ENCODE peak calls at places on chromosomes 3 and 15, in five cellular contexts. One of them, this sample, is unnamed.

GRCh38 chr15:95591270-95591669 is 739.2 kb upstream of the NR2F2 start:
- DNase-seq in A549: no peak
- DNase-seq in Calu3: no peak
- DNase-seq in suprapubic skin: no peak
- DNase-seq in epithelial cell of esophagus: no peak
- DNase-seq in this sample: no peak

GRCh38 chr3:66554178-66554577 is 53.4 kb upstream of the LRIG1 start:
- DNase-seq in A549: no peak
- DNase-seq in Calu3: no peak
- DNase-seq in suprapubic skin: no peak
- DNase-seq in epithelial cell of esophagus: peak; percentile 11
- DNase-seq in this sample: no peak

GRCh38 chr15:94029495-94029894 is 201.9 kb upstream of the MCTP2 start:
- DNase-seq in A549: no peak
- DNase-seq in Calu3: no peak
- DNase-seq in suprapubic skin: no peak
- DNase-seq in epithelial cell of esophagus: peak; percentile 41
- DNase-seq in this sample: no peak

GRCh38 chr3:56303508-56303907 is 164.8 kb downstream of the ERC2 start:
- DNase-seq in A549: no peak
- DNase-seq in Calu3: peak; percentile 24
- DNase-seq in suprapubic skin: no peak
- DNase-seq in epithelial cell of esophagus: peak; percentile 27
- DNase-seq in this sample: no peak

GRCh38 chr3:15815696-15816095 is 17.9 kb upstream of the ANKRD28 start:
- DNase-seq in A549: peak; percentile 21
- DNase-seq in Calu3: no peak
- DNase-seq in suprapubic skin: no peak
- DNase-seq in epithelial cell of esophagus: peak; percentile 72
- DNase-seq in this sample: no peak

GRCh38 chr3:35760147-35760546 is 120.8 kb downstream of the ARPP21 start:
- DNase-seq in A549: no peak
- DNase-seq in Calu3: no peak
- DNase-seq in suprapubic skin: no peak
- DNase-seq in epithelial cell of esophagus: no peak
- DNase-seq in this sample: no peak

GRCh38 chr3:180267202-180267843 is 230.6 kb upstream of the PEX5L start:
- DNase-seq in A549: no peak
- DNase-seq in Calu3: no peak
- DNase-seq in suprapubic skin: no peak
- DNase-seq in epithelial cell of esophagus: no peak
- DNase-seq in this sample: no peak

GRCh38 chr3:151011427-151011826 is 38.9 kb upstream of the CLRN1 start:
- DNase-seq in A549: no peak
- DNase-seq in Calu3: no peak
- DNase-seq in suprapubic skin: no peak
- DNase-seq in epithelial cell of esophagus: peak; percentile 92
- DNase-seq in this sample: no peak

GRCh38 chr3:31244929-31245817 is 287.6 kb upstream of the STT3B start:
- DNase-seq in A549: no peak
- DNase-seq in Calu3: no peak
- DNase-seq in suprapubic skin: no peak
- DNase-seq in epithelial cell of esophagus: peak; percentile 11
- DNase-seq in this sample: no peak

GRCh38 chr15:68733666-68734065 is 87.0 kb downstream of the ANP32A start:
- DNase-seq in A549: no peak
- DNase-seq in Calu3: no peak
- DNase-seq in suprapubic skin: no peak
- DNase-seq in epithelial cell of esophagus: no peak
- DNase-seq in this sample: no peak

GRCh38 chr15:41918506-41919126 is 24.8 kb upstream of the SPTBN5 start:
- DNase-seq in A549: no peak
- DNase-seq in Calu3: no peak
- DNase-seq in suprapubic skin: no peak
- DNase-seq in epithelial cell of esophagus: no peak
- DNase-seq in this sample: no peak

GRCh38 chr3:4358273-4358672 is 55.1 kb downstream of the SETMAR start:
- DNase-seq in A549: no peak
- DNase-seq in Calu3: no peak
- DNase-seq in suprapubic skin: no peak
- DNase-seq in epithelial cell of esophagus: no peak
- DNase-seq in this sample: no peak

GRCh38 chr15:74272812-74273211 is 36.7 kb downstream of the CCDC33 start:
- DNase-seq in A549: no peak
- DNase-seq in Calu3: no peak
- DNase-seq in suprapubic skin: no peak
- DNase-seq in epithelial cell of esophagus: peak; percentile 43
- DNase-seq in this sample: no peak

GRCh38 chr3:53073553-53074365 is 27.9 kb upstream of the SFMBT1 start:
- DNase-seq in A549: no peak
- DNase-seq in Calu3: no peak
- DNase-seq in suprapubic skin: no peak
- DNase-seq in epithelial cell of esophagus: no peak
- DNase-seq in this sample: no peak

GRCh38 chr3:71673486-71673885 is 51.7 kb downstream of the EIF4E3 start:
- DNase-seq in A549: no peak
- DNase-seq in Calu3: no peak
- DNase-seq in suprapubic skin: no peak
- DNase-seq in epithelial cell of esophagus: peak; percentile 59
- DNase-seq in this sample: no peak

GRCh38 chr3:125767641-125768040 is 172.3 kb upstream of the OSBPL11 start:
- DNase-seq in A549: no peak
- DNase-seq in Calu3: no peak
- DNase-seq in suprapubic skin: no peak
- DNase-seq in epithelial cell of esophagus: no peak
- DNase-seq in this sample: no peak

GRCh38 chr3:53181024-53181371 is 20.0 kb downstream of the PRKCD start:
- DNase-seq in A549: no peak
- DNase-seq in Calu3: no peak
- DNase-seq in suprapubic skin: no peak
- DNase-seq in epithelial cell of esophagus: no peak
- DNase-seq in this sample: no peak

GRCh38 chr3:190595807-190596206 is 81.9 kb downstream of the IL1RAP start:
- DNase-seq in A549: no peak
- DNase-seq in Calu3: no peak
- DNase-seq in suprapubic skin: no peak
- DNase-seq in epithelial cell of esophagus: peak; percentile 41
- DNase-seq in this sample: no peak

GRCh38 chr15:70569139-70569717 is 194.1 kb downstream of the UACA start:
- DNase-seq in A549: peak; percentile 67
- DNase-seq in Calu3: peak; percentile 61
- DNase-seq in suprapubic skin: peak; percentile 23
- DNase-seq in epithelial cell of esophagus: peak; percentile 26
- DNase-seq in this sample: no peak

GRCh38 chr3:194344012-194344411 is 7.1 kb downstream of the CPN2 start:
- DNase-seq in A549: peak; percentile 86
- DNase-seq in Calu3: peak; percentile 94
- DNase-seq in suprapubic skin: no peak
- DNase-seq in epithelial cell of esophagus: peak; percentile 70
- DNase-seq in this sample: peak; percentile 83

GRCh38 chr3:190183121-190183520 is 62.4 kb upstream of the P3H2 start:
- DNase-seq in A549: peak; percentile 44
- DNase-seq in Calu3: no peak
- DNase-seq in suprapubic skin: no peak
- DNase-seq in epithelial cell of esophagus: peak; percentile 71
- DNase-seq in this sample: no peak

GRCh38 chr3:178562869-178563232 is 26.6 kb downstream of the KCNMB2 start:
- DNase-seq in A549: no peak
- DNase-seq in Calu3: no peak
- DNase-seq in suprapubic skin: no peak
- DNase-seq in epithelial cell of esophagus: no peak
- DNase-seq in this sample: no peak

GRCh38 chr15:71199384-71200351 is 84.4 kb downstream of the THSD4 start:
- DNase-seq in A549: no peak
- DNase-seq in Calu3: no peak
- DNase-seq in suprapubic skin: no peak
- DNase-seq in epithelial cell of esophagus: no peak
- DNase-seq in this sample: no peak

GRCh38 chr3:127722928-127723603 is 50.3 kb downstream of the ABTB1 start:
- DNase-seq in A549: no peak
- DNase-seq in Calu3: no peak
- DNase-seq in suprapubic skin: no peak
- DNase-seq in epithelial cell of esophagus: no peak
- DNase-seq in this sample: no peak

GRCh38 chr15:19987389-19988048 is 554.1 kb downstream of the GOLGA6L6 start:
- DNase-seq in A549: no peak
- DNase-seq in Calu3: no peak
- DNase-seq in suprapubic skin: no peak
- DNase-seq in epithelial cell of esophagus: no peak
- DNase-seq in this sample: no peak

GRCh38 chr15:69557340-69558137 is 104.9 kb downstream of the RPLP1 start:
- DNase-seq in A549: peak; percentile 91
- DNase-seq in Calu3: peak; percentile 67
- DNase-seq in suprapubic skin: no peak
- DNase-seq in epithelial cell of esophagus: peak; percentile 95
- DNase-seq in this sample: no peak

GRCh38 chr3:142958707-142959106 is 4.8 kb downstream of the PAQR9 start:
- DNase-seq in A549: peak; percentile 36
- DNase-seq in Calu3: peak; percentile 74
- DNase-seq in suprapubic skin: no peak
- DNase-seq in epithelial cell of esophagus: peak; percentile 98
- DNase-seq in this sample: no peak

GRCh38 chr3:49165771-49166751 is at the start of gene CCDC71:
- DNase-seq in A549: peak; percentile 62
- DNase-seq in Calu3: peak; percentile 67
- DNase-seq in suprapubic skin: no peak
- DNase-seq in epithelial cell of esophagus: peak; percentile 64
- DNase-seq in this sample: no peak

DNA sequence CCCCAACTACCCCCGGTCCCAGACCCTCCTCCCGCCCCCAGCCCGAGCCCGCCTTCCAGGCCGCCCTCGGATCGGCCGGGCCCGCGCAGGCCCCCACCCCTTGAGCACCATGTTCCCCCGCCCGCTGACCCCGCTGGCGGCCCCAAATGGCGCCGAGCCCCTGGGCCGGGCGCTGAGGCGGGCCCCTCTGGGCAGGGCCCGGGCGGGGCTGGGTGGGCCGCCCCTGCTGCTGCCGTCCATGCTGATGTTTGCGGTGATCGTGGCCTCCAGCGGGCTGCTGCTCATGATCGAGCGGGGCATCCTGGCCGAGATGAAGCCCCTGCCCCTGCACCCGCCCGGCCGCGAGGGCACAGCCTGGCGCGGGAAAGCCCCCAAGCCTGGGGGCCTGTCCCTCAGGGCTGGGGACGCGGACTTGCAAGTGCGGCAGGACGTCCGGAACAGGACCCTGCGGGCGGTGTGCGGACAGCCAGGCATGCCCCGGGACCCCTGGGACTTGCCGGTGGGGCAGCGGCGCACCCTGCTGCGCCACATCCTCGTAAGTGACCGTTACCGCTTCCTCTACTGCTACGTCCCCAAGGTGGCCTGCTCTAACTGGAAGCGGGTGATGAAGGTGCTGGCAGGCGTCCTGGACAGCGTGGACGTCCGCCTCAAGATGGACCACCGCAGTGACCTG is 457 bp downstream of the CHST14 start:
- DNase-seq in A549: no peak
- DNase-seq in Calu3: peak; percentile 1
- DNase-seq in suprapubic skin: no peak
- DNase-seq in epithelial cell of esophagus: no peak
- DNase-seq in this sample: no peak
- TF ChIP-seq CTCF in A549: no peak
- TF ChIP-seq CTCF in Calu3: no peak
- TF ChIP-seq CTCF in suprapubic skin: no peak
- TF ChIP-seq CTCF in epithelial cell of esophagus: no peak
- TF ChIP-seq CTCF in this sample: no peak

DNA sequence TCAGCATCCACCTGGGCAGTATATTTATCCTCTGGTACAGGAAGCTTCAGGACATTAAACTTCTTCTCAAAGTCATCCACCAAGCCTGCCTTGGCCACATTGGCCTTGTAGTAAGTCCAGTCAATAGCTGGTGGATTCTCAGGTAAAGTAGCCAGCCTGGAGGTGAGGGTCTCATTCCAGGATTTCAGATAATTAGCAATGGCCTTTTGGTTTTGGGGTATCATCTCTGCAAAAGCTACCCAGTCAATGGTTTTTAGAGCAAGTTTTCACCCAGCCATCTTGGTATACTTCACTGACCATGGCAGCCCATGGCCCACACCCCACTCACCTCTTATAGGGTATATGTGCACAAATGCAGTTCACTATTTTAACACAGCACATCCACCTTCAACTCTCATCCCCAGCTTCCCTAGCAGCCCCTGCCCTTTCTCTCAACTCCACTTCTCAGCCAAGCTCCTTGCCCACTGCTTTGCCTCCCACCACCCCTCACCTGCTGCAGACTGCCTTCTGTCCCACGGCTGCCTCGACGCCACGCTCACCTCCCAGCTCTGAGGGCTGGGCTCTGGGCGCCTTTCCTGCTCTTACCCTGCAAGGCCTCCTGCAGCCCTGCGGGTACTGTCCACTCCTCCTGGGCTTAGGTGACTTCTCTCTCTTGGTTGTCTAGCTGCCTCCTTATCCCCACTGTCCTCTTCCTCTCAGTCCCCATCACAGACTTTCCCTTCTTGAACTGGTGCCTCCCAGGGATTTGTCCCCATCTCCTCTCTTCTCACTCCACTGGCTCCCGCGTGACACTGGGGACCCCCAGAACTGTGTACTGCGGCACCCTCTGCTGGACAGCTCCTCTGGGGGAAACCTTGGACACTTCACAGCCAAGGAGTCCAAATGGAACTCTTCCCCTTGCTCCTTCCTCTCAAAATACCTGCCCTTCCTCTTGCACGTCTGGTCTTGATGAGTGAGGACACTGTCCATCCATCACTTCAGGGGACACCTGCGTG is 1.7 kb upstream of the TGM5 start:
- DNase-seq in A549: no peak
- DNase-seq in Calu3: no peak
- DNase-seq in suprapubic skin: no peak
- DNase-seq in epithelial cell of esophagus: peak; percentile 19
- DNase-seq in this sample: peak; percentile 60
- TF ChIP-seq CTCF in A549: no peak
- TF ChIP-seq CTCF in Calu3: no peak
- TF ChIP-seq CTCF in suprapubic skin: no peak
- TF ChIP-seq CTCF in epithelial cell of esophagus: peak; percentile 26
- TF ChIP-seq CTCF in this sample: peak; percentile 41

GRCh38 chr3:9928158-9928557 is 5.5 kb upstream of the CRELD1 start:
- DNase-seq in A549: no peak
- DNase-seq in Calu3: no peak
- DNase-seq in suprapubic skin: no peak
- DNase-seq in epithelial cell of esophagus: no peak
- DNase-seq in this sample: no peak

GRCh38 chr3:9933561-9934234 is at the start of gene CRELD1:
- DNase-seq in A549: peak; percentile 78
- DNase-seq in Calu3: peak; percentile 97
- DNase-seq in suprapubic skin: peak; percentile 98
- DNase-seq in epithelial cell of esophagus: peak; percentile 98
- DNase-seq in this sample: peak; percentile 95

GRCh38 chr3:9932843-9933560 is 632 bp upstream of the CRELD1 start:
- DNase-seq in A549: peak; percentile 74
- DNase-seq in Calu3: peak; percentile 84
- DNase-seq in suprapubic skin: peak; percentile 87
- DNase-seq in epithelial cell of esophagus: peak; percentile 80
- DNase-seq in this sample: peak; percentile 84

GRCh38 chr3:9932535-9932842 is 1.1 kb upstream of the CRELD1 start:
- DNase-seq in A549: no peak
- DNase-seq in Calu3: no peak
- DNase-seq in suprapubic skin: no peak
- DNase-seq in epithelial cell of esophagus: no peak
- DNase-seq in this sample: no peak

GRCh38 chr3:9930804-9931418 is 2.7 kb upstream of the CRELD1 start:
- DNase-seq in A549: no peak
- DNase-seq in Calu3: no peak
- DNase-seq in suprapubic skin: no peak
- DNase-seq in epithelial cell of esophagus: no peak
- DNase-seq in this sample: no peak
- TF ChIP-seq CTCF in A549: no peak
- TF ChIP-seq CTCF in Calu3: no peak
- TF ChIP-seq CTCF in suprapubic skin: no peak
- TF ChIP-seq CTCF in epithelial cell of esophagus: no peak
- TF ChIP-seq CTCF in this sample: peak; percentile 31

GRCh38 chr15:48965972-48966371 is 2.3 kb upstream of the SHC4 start:
- DNase-seq in A549: peak; percentile 9
- DNase-seq in Calu3: peak; percentile 58
- DNase-seq in suprapubic skin: no peak
- DNase-seq in epithelial cell of esophagus: peak; percentile 92
- DNase-seq in this sample: no peak
- TF ChIP-seq CTCF in A549: peak; percentile 27
- TF ChIP-seq CTCF in Calu3: peak; percentile 22
- TF ChIP-seq CTCF in suprapubic skin: no peak
- TF ChIP-seq CTCF in epithelial cell of esophagus: peak; percentile 75
- TF ChIP-seq CTCF in this sample: no peak

This sample was measured in type B pancreatic cell.